ENCODE peak calls at places on chromosomes 6 and 20, in four cellular contexts. N is WTC11, J is K562, G is HepG2. D is an unnamed sample.

GRCh38 chr20:48398506-48399449 is 429.0 kb downstream of the PREX1 start:
- DNase-seq in N (no peak), G (peak), J (no peak), D (no peak)

GRCh38 chr6:71383476-71383875 is 94.9 kb downstream of the OGFRL1 start:
- DNase-seq in N (peak), G (no peak), J (no peak), D (no peak)

GRCh38 chr6:134911532-134911931 is 38.4 kb downstream of the ALDH8A1 start:
- DNase-seq in G (no peak), N (no peak), J (no peak), D (no peak)

GRCh38 chr20:588932-589672 is 21.0 kb downstream of the TCF15 start:
- DNase-seq in G (no peak), J (no peak), N (no peak), D (peak)

GRCh38 chr6:47165918-47166317 is 123.8 kb upstream of the ADGRF1 start:
- DNase-seq in N (no peak), G (no peak), J (no peak), D (peak)

GRCh38 chr6:52529311-52529710 is 47.5 kb downstream of the TRAM2 start:
- DNase-seq in N (no peak), J (no peak), G (no peak), D (no peak)

GRCh38 chr6:148750826-148751225 is 4.0 kb downstream of the UST start:
- DNase-seq in J (no peak), G (no peak), N (no peak), D (no peak)

GRCh38 chr6:63935732-63936131 is 300.1 kb downstream of the PHF3 start:
- DNase-seq in J (no peak), G (no peak), N (no peak), D (no peak)

GRCh38 chr20:57985278-57985677 is 243.2 kb downstream of the ANKRD60 start:
- DNase-seq in G (no peak), N (no peak), J (no peak), D (no peak)

GRCh38 chr6:145252737-145253136 is 482.6 kb downstream of the EPM2A start:
- DNase-seq in N (no peak), J (no peak), G (no peak), D (no peak)

GRCh38 chr6:106444777-106445507 is 84.4 kb downstream of the CRYBG1 start:
- DNase-seq in J (peak), G (peak), N (no peak), D (peak)

GRCh38 chr6:33838979-33839378 is 35.2 kb upstream of the MLN start:
- DNase-seq in G (no peak), J (no peak), N (no peak), D (no peak)

GRCh38 chr6:49541210-49541724 is 9.2 kb upstream of the C6orf141 start:
- DNase-seq in J (no peak), N (no peak), G (peak), D (no peak)

GRCh38 chr6:44775121-44775520 is 387.6 kb downstream of the CDC5L start:
- DNase-seq in N (no peak), G (no peak), J (no peak), D (no peak)

GRCh38 chr6:81023007-81023582 is 729.4 kb downstream of the TENT5A start:
- DNase-seq in J (no peak), G (no peak), N (no peak), D (no peak)

GRCh38 chr6:72418495-72418894 is 203.4 kb upstream of the KCNQ5 start:
- DNase-seq in J (no peak), N (no peak), G (no peak), D (no peak)

GRCh38 chr6:2196079-2196679 is 49.2 kb downstream of the GMDS start:
- DNase-seq in J (peak), N (no peak), G (peak), D (peak)

GRCh38 chr6:138088307-138088744 is 18.9 kb downstream of the PERP start:
- DNase-seq in N (no peak), J (no peak), G (peak), D (no peak)

GRCh38 chr6:37103169-37104039 is 66.5 kb upstream of the PIM1 start:
- DNase-seq in G (peak), N (peak), J (peak), D (no peak)

GRCh38 chr20:45336530-45337366 is 11.5 kb downstream of the SDC4 start:
- DNase-seq in N (no peak), J (no peak), G (peak), D (no peak)

GRCh38 chr20:64133951-64134407 is 26.6 kb upstream of the NPBWR2 start:
- DNase-seq in G (no peak), J (no peak), N (peak), D (no peak)

GRCh38 chr6:16284472-16284871 is 46.1 kb downstream of the GMPR start:
- DNase-seq in G (no peak), J (no peak), N (no peak), D (no peak)

GRCh38 chr6:44128020-44128917 is 915 bp downstream of the TMEM63B start:
- DNase-seq in J (peak), N (peak), G (peak), D (no peak)

GRCh38 chr6:117022774-117023173 is 145.7 kb downstream of the RFX6 start:
- DNase-seq in N (no peak), J (no peak), G (no peak), D (no peak)

GRCh38 chr6:41053056-41053455 is at the start of gene APOBEC2:
- DNase-seq in J (no peak), G (no peak), N (no peak), D (no peak)
- TF ChIP-seq TCF7 in J (no peak), G (no peak), N (no peak), D (no peak)

DNA sequence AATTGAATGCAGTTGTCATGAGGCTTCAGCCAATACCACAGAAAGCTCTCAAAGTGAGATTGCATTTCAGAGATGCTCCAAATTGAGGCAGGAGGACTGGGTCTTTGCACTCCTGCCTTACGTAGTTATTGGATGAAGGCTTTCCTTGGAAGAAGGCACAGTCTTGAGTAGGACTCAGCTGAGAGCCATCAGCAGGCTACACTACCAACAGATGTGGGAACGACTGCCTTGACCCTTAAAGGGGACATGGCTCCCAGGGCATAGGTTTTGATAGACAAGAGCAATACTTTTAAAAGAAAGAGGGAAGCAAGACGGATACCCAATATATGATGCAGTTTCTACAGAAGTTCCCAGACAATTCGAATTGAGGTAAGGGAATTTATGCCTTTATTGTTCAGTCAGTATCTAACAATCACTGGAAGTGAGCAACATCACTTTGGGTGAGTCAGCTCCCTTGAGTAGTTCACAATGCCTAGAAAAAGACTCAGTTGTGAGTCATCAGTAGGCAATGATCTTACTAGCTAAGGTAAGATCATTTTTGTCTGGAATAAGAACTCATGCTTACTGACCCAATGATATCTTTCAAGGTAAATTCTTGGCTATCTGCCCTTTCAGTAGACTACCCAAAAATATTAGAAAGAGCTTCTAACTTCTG is 390.8 kb downstream of the GJA1 start:
- DNase-seq in G (no peak), N (no peak), J (no peak), D (no peak)
- TF ChIP-seq NR2C2 in G (no peak), N (no peak), J (no peak), D (no peak)

GRCh38 chr20:62477669-62478450 is 2.1 kb upstream of the GATA5 start:
- DNase-seq in J (no peak), G (no peak), N (peak), D (no peak)
- TF ChIP-seq TCF7 in J (no peak), G (no peak), N (no peak), D (no peak)

GRCh38 chr6:22401206-22401605 is 104.4 kb upstream of the PRL start:
- DNase-seq in N (no peak), G (no peak), J (no peak), D (no peak)
- TF ChIP-seq NR2C2 in N (no peak), G (no peak), J (no peak), D (no peak)

GRCh38 chr6:67541591-67541990 is 1093.5 kb upstream of the ADGRB3 start:
- DNase-seq in G (no peak), J (no peak), N (no peak), D (no peak)
- TF ChIP-seq TCF7 in G (no peak), J (no peak), N (no peak), D (no peak)

GRCh38 chr6:158092806-158093205 is 75.3 kb downstream of the SERAC1 start:
- DNase-seq in J (no peak), G (no peak), N (no peak), D (no peak)
- TF ChIP-seq NR2C2 in J (no peak), G (no peak), N (no peak), D (no peak)

DNA sequence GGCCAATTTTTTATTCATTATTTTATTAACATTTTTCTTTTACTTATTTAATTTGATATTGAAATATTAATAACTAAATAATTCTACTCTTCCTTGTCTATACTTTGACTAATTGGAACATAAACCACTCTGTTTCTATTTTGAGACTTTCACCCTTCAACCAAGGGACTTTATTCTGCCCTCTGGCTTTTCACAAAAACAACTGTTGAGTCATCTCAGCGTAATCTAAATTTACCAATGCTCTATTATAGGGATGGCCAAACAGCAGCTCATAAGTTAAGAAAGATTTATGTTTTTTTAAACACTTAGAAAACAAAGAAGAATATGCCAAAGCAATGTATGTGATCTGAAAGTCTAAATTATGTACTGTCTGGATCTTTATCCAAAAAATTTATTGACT is 46.7 kb downstream of the DOP1A start:
- DNase-seq in J (no peak), N (no peak), G (no peak), D (no peak)
- TF ChIP-seq TCF7 in J (no peak), N (no peak), G (no peak), D (no peak)

DNA sequence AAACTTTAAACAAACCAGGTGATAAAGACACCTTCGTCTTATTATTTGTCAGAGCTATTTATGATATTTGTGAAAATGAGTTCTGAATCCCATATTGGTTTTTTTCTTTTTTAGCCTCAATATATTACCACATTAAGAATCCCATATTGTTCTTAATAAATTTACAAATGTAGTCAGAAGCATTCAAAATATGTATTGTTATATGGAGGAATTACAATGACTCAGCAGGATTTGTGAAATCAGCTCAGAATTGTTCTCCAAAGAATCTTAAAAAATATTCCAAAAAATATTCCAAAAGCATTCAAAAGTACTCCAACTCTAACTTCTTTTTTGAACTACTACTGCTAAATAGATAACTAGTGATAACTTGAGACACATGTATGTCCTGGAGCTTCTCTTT is 6.5 kb upstream of the ZNF343 start:
- DNase-seq in N (no peak), J (no peak), G (no peak), D (no peak)
- TF ChIP-seq NR2C2 in N (no peak), J (no peak), G (no peak), D (no peak)

DNA sequence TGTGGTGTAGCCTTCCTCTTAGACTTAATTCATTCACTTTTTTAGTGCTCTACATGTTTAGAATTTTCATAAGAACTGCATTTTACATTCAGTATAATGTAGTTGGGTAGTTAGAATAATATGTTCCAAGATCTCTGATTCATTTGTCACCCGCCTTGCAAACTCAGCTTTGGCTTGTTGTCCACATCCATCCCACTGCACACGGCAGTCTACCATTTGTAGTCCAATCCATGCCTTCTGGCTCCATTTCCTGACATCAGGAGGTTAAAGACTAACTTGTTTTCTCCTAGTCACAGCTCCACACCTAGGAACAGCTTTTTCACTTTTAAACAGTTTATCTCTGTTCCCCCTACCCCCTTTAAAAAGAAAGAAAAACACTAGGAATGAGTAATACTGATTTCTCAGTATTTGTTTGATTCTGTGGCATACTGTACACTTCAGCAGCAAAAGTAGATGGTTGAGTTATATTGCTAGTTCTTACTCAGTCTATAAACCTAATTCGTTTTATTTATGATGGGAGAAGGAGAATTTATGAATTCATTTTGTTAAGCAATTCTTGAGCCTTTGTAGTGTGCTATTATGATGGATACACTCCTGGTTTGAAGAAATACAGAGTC is 180.9 kb downstream of the ARID1B start:
- DNase-seq in G (no peak), J (no peak), N (no peak), D (no peak)
- TF ChIP-seq TCF7 in G (no peak), J (no peak), N (no peak), D (no peak)